ENCODE peak calls at places on chromosomes 7 and 10, in nine cellular contexts. U, B, Z, E, F, V, O, I and Y are unnamed samples.
A peak's percentile ranks its signal among the peaks of the same experiment; 100 is the strongest.

GRCh38 chr10:112435013-112435619 is 11.6 kb downstream of the ZDHHC6 start:
- DNase-seq in Z (no peak), E (no peak), V (no peak), B (no peak), F (peak; percentile 60), O (no peak), I (peak; percentile 40), U (peak; percentile 60), Y (no peak)

GRCh38 chr10:7408003-7408493 is 2.8 kb downstream of the SFMBT2 start:
- DNase-seq in E (peak; percentile 51), F (no peak), V (peak; percentile 70), Z (no peak), U (no peak), B (no peak), O (peak; percentile 73), I (peak; percentile 16), Y (peak; percentile 81)

GRCh38 chr7:47254081-47255006 is 327.6 kb downstream of the TNS3 start:
- DNase-seq in F (peak; percentile 35), I (peak; percentile 59), U (peak; percentile 63), Z (peak; percentile 73), O (peak; percentile 89), V (peak; percentile 79), E (no peak), B (peak; percentile 33), Y (peak; percentile 89)

GRCh38 chr10:73771722-73772279 is 10.0 kb upstream of the CHCHD1 start:
- DNase-seq in V (peak; percentile 90), U (peak; percentile 96), B (peak; percentile 75), E (peak; percentile 65), F (peak; percentile 73), O (peak; percentile 93), Z (peak; percentile 82), I (peak; percentile 82), Y (peak; percentile 93)

GRCh38 chr10:107565014-107565413 is 400.5 kb upstream of the SORCS1 start:
- DNase-seq in E (no peak), B (no peak), O (no peak), F (no peak), V (no peak), U (no peak), Z (no peak), I (no peak), Y (no peak)

GRCh38 chr10:76553700-76554470 is 1083.7 kb downstream of the KCNMA1 start:
- DNase-seq in Z (no peak), I (no peak), V (no peak), F (no peak), U (no peak), O (peak; percentile 44), B (no peak), E (no peak), Y (no peak)

GRCh38 chr7:126040114-126041045 is 1110.8 kb upstream of the POT1 start:
- DNase-seq in O (no peak), V (no peak), I (no peak), U (no peak), B (no peak), E (no peak), F (no peak), Z (no peak), Y (no peak)

GRCh38 chr10:70348228-70348850 is 34.1 kb downstream of the LRRC20 start:
- DNase-seq in E (no peak), F (no peak), U (peak; percentile 82), V (no peak), O (peak; percentile 62), B (peak; percentile 18), I (peak; percentile 17), Z (peak; percentile 39), Y (no peak)

GRCh38 chr7:620885-621284 is 101.2 kb upstream of the PDGFA start:
- DNase-seq in F (no peak), E (no peak), B (no peak), Z (no peak), I (no peak), O (no peak), V (no peak), U (no peak), Y (no peak)

GRCh38 chr10:48804740-48805182 is 120.1 kb downstream of the WDFY4 start:
- DNase-seq in I (no peak), U (no peak), Z (no peak), F (no peak), B (no peak), O (no peak), E (no peak), V (no peak), Y (no peak)

GRCh38 chr7:54947266-54947665 is 71.6 kb upstream of the EGFR start:
- DNase-seq in E (no peak), O (no peak), F (no peak), U (no peak), Z (no peak), B (no peak), V (no peak), I (no peak), Y (no peak)
- H3K27ac ChIP-seq in E (no peak overlapping the region), O (no peak overlapping the region), F (no peak overlapping the region), U (peak overlapping the region; percentile 88), Z (no peak overlapping the region), B (no peak overlapping the region), V (no peak overlapping the region), I (no peak overlapping the region), Y (no peak overlapping the region)

GRCh38 chr10:35398355-35398754 is 62.0 kb downstream of the CCNY start:
- DNase-seq in F (peak; percentile 57), I (no peak), O (no peak), V (no peak), U (no peak), E (no peak), B (no peak), Z (no peak), Y (no peak)
- H3K4me1 ChIP-seq in F (peaks cover 21% of the 10 kb centered on the region), I (peaks cover 18% of the 10 kb centered on the region), O (peaks cover 38% of the 10 kb centered on the region), V (peaks cover 25% of the 10 kb centered on the region), U (no peaks in the 10 kb centered on the region), E (no peaks in the 10 kb centered on the region), B (no peaks in the 10 kb centered on the region), Z (peaks cover 42% of the 10 kb centered on the region), Y (peaks cover 43% of the 10 kb centered on the region)

GRCh38 chr7:54546986-54547314 is 4.8 kb downstream of the VSTM2A start:
- DNase-seq in B (no peak), O (no peak), V (no peak), U (no peak), I (no peak), E (no peak), Z (no peak), F (no peak), Y (no peak)

GRCh38 chr7:54546081-54546985 is 4.2 kb downstream of the VSTM2A start:
- DNase-seq in O (no peak), V (no peak), U (peak; percentile 14), F (no peak), B (no peak), I (peak; percentile 35), E (no peak), Z (no peak), Y (no peak)

GRCh38 chr7:54545241-54545563 is 3.0 kb downstream of the VSTM2A start:
- DNase-seq in V (no peak), O (no peak), F (no peak), B (no peak), I (no peak), U (no peak), Z (no peak), E (no peak), Y (no peak)

GRCh38 chr7:54542920-54543539 is 855 bp downstream of the VSTM2A start:
- DNase-seq in V (no peak), E (no peak), F (peak; percentile 5), Z (no peak), I (no peak), B (no peak), O (no peak), U (peak; percentile 31), Y (no peak)

GRCh38 chr7:54544356-54545240 is 2.4 kb downstream of the VSTM2A start:
- DNase-seq in E (no peak), Z (no peak), O (no peak), I (no peak), V (no peak), F (no peak), B (no peak), U (no peak), Y (no peak)
- H3K27ac ChIP-seq in E (no peak overlapping the region), Z (no peak overlapping the region), O (no peak overlapping the region), I (no peak overlapping the region), V (no peak overlapping the region), F (no peak overlapping the region), B (no peak overlapping the region), U (no peak overlapping the region), Y (no peak overlapping the region)

DNA sequence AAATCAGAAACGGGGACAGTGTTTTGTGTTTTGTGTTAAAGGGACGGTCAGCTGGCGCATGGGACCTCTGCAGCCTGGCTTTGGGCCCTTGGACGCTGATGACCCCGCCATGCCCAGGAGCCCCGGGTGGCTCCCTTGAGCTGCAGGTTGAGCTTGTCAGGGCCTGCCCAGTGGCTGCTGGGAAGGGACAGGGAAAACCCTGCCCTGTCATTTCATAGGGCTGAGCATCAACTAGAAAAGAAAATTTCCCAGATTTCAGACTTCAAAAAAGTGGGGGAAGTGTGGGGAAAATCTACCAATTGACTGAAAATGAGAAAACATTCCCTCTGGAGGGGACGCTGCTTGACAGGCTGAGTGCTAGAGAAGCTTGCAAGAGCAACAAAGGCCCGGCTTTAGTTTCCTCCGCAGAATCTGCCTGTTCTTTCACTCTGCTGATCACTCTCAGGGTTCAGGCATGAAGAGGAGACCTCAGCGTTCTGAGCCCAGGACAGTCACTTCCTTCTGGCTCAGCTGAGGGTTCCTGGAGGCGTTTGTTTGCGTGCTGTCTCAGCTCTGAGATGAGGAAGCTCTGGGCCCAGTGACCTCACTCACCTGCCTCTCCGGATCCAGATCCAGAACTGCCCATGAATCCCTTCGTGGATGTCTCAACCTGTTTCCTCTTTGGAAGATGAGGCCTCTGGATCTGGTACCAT is 18.6 kb upstream of the DNAJB6 start:
- DNase-seq in V (peak; percentile 22), I (no peak), U (peak; percentile 76), B (no peak), O (no peak), Z (no peak), F (peak; percentile 71), E (no peak), Y (no peak)
- H3K4me1 ChIP-seq in V (no peaks in the 10 kb centered on the region), I (peaks cover 14% of the 10 kb centered on the region), U (peaks cover 10% of the 10 kb centered on the region), B (no peaks in the 10 kb centered on the region), O (no peaks in the 10 kb centered on the region), Z (no peaks in the 10 kb centered on the region), F (peaks cover 11% of the 10 kb centered on the region), E (no peaks in the 10 kb centered on the region), Y (no peaks in the 10 kb centered on the region)

GRCh38 chr10:105872665-105873064 is 1231.6 kb downstream of the SORCS3 start:
- DNase-seq in O (no peak), F (no peak), Z (no peak), V (no peak), I (no peak), E (no peak), U (no peak), B (no peak), Y (no peak)
- H3K27ac ChIP-seq in O (no peak overlapping the region), F (no peak overlapping the region), Z (no peak overlapping the region), V (no peak overlapping the region), I (no peak overlapping the region), E (no peak overlapping the region), U (no peak overlapping the region), B (no peak overlapping the region), Y (no peak overlapping the region)